ENCODE peak calls at places on chromosomes 1 and 21, in eight cellular contexts. D is SK-N-SH treated with all-trans-retinoic acid at 6 μM for 48 hours; F is naive thymus-derived CD8-positive, alpha-beta T cell; G is omental fat pad; J is activated CD4-positive, alpha-beta T cell treated with anti-CD3 and anti-CD28 coated beads for 36 hours; M is RWPE2; T is lower lobe of right lung; A is stimulated activated naive CD8-positive, alpha-beta T cell treated with anti-CD3 and anti-CD28 coated beads, Interleukin-15, amount 100 ng/mL, for 72 hours. E is an unnamed sample.

GRCh38 chr1:184322253-184322652 is 64.6 kb upstream of the C1orf21 start:
- ATAC-seq in D (no peak), G (no peak), M (no peak), F (no peak), J (no peak), A (no peak), T (no peak), E (no peak)

GRCh38 chr1:38758824-38759223 is 100.7 kb downstream of the RRAGC start:
- ATAC-seq in D (no peak), T (no peak), G (no peak), M (no peak), A (no peak), F (no peak), J (no peak), E (no peak)

GRCh38 chr1:154157520-154158306 is 2.8 kb upstream of the NUP210L start:
- ATAC-seq in J (peak; percentile 98), M (peak; percentile 34), A (peak; percentile 97), F (peak; percentile 98), G (peak; percentile 57), D (no peak), T (peak; percentile 77), E (peak; percentile 97)

GRCh38 chr1:40866408-40866788 is 4.2 kb upstream of the CITED4 start:
- ATAC-seq in D (no peak), F (no peak), J (no peak), A (no peak), G (no peak), M (no peak), T (no peak), E (no peak)

GRCh38 chr1:25003457-25004190 is 73.5 kb upstream of the RUNX3 start:
- ATAC-seq in F (peak; percentile 17), A (peak; percentile 67), T (no peak), J (peak; percentile 84), M (no peak), D (no peak), G (no peak), E (peak; percentile 87)

GRCh38 chr1:203296456-203297073 is 8.8 kb upstream of the BTG2 start:
- ATAC-seq in D (no peak), F (no peak), A (no peak), G (no peak), T (no peak), J (no peak), M (no peak), E (no peak)

GRCh38 chr21:43834146-43834905 is 30.7 kb upstream of the AGPAT3 start:
- ATAC-seq in G (no peak), F (no peak), M (no peak), T (no peak), D (no peak), A (no peak), J (no peak), E (no peak)

GRCh38 chr1:89607156-89607555 is 25.8 kb upstream of the LRRC8C start:
- ATAC-seq in G (no peak), J (no peak), T (no peak), F (peak; percentile 54), D (no peak), A (peak; percentile 24), M (no peak), E (peak; percentile 7)

GRCh38 chr21:39452207-39452964 is 616 bp downstream of the SH3BGR start:
- ATAC-seq in A (no peak), D (no peak), J (no peak), T (no peak), M (no peak), G (no peak), F (no peak), E (no peak)

GRCh38 chr21:45130324-45130774 is 56.0 kb downstream of the ADARB1 start:
- ATAC-seq in D (peak; percentile 83), F (no peak), T (peak; percentile 32), M (peak; percentile 41), J (peak; percentile 35), G (peak; percentile 61), A (no peak), E (peak; percentile 40)

GRCh38 chr1:11233208-11233607 is 29.1 kb downstream of the MTOR start:
- ATAC-seq in A (no peak), G (no peak), M (no peak), J (no peak), D (no peak), F (no peak), T (no peak), E (no peak)